ENCODE peak calls at places on chromosome 21, in five cellular contexts. D, O, M, C and Z are unnamed samples.

GRCh38 chr21:41187537-41188025 is 19.6 kb downstream of the BACE2 start:
- DNase-seq in D (no peak), O (no peak), M (no peak), C (no peak), Z (no peak)

GRCh38 chr21:30713786-30714185 is 4.8 kb downstream of the KRTAP21-3 start:
- DNase-seq in D (no peak), O (no peak), M (no peak), C (no peak), Z (no peak)

GRCh38 chr21:37198989-37199924 is 67.9 kb downstream of the VPS26C start:
- DNase-seq in D (no peak), O (no peak), M (no peak), C (peak), Z (no peak)

GRCh38 chr21:37225440-37225839 is 41.7 kb downstream of the VPS26C start:
- DNase-seq in D (no peak), O (no peak), M (no peak), C (no peak), Z (peak)

GRCh38 chr21:37367758-37368535 is 1.4 kb downstream of the DYRK1A start:
- DNase-seq in D (peak), O (peak), M (peak), C (peak), Z (peak)

GRCh38 chr21:31222142-31222541 is 121.9 kb downstream of the TIAM1 start:
- DNase-seq in D (no peak), O (no peak), M (no peak), C (peak), Z (no peak)

GRCh38 chr21:42103843-42104242 is 32.7 kb downstream of the UMODL1 start:
- DNase-seq in D (no peak), O (no peak), M (no peak), C (no peak), Z (no peak)

GRCh38 chr21:26845066-26845749 is at the start of gene ADAMTS1:
- DNase-seq in D (peak), O (peak), M (peak), C (peak), Z (peak)

GRCh38 chr21:42289926-42290325 is 25.3 kb downstream of the TFF3 start:
- DNase-seq in D (no peak), O (peak), M (no peak), C (no peak), Z (peak)

GRCh38 chr21:37763298-37763697 is 153.0 kb downstream of the KCNJ6 start:
- DNase-seq in D (no peak), O (no peak), M (no peak), C (no peak), Z (no peak)

GRCh38 chr21:30326390-30326789 is 6.3 kb upstream of the KRTAP26-1 start:
- DNase-seq in D (no peak), O (no peak), M (no peak), C (no peak), Z (no peak)

GRCh38 chr21:41508415-41509205 is 652 bp upstream of the TMPRSS2 start:
- DNase-seq in D (no peak), O (no peak), M (no peak), C (no peak), Z (no peak)

GRCh38 chr21:32246571-32246970 is 32.3 kb downstream of the MIS18A start:
- DNase-seq in D (no peak), O (no peak), M (no peak), C (no peak), Z (no peak)

GRCh38 chr21:42781150-42781980 is 98.0 kb downstream of the WDR4 start:
- DNase-seq in D (peak), O (no peak), M (peak), C (no peak), Z (peak)

GRCh38 chr21:35849131-35849530 is 211.2 kb downstream of the SETD4 start:
- DNase-seq in D (peak), O (no peak), M (no peak), C (peak), Z (peak)

GRCh38 chr21:35811115-35811806 is 249.1 kb downstream of the SETD4 start:
- DNase-seq in D (no peak), O (no peak), M (no peak), C (no peak), Z (no peak)

GRCh38 chr21:26916799-26917198 is 50.1 kb downstream of the ADAMTS5 start:
- DNase-seq in D (no peak), O (no peak), M (no peak), C (no peak), Z (no peak)

GRCh38 chr21:36184561-36184960 is 27.9 kb downstream of the DOP1B start:
- DNase-seq in D (no peak), O (no peak), M (no peak), C (no peak), Z (no peak)

GRCh38 chr21:41895643-41896493 is 16.7 kb upstream of the PRDM15 start:
- DNase-seq in D (no peak), O (no peak), M (no peak), C (peak), Z (no peak)

GRCh38 chr21:45326834-45327457 is 39.3 kb upstream of the POFUT2 start:
- DNase-seq in D (no peak), O (no peak), M (peak), C (no peak), Z (no peak)

GRCh38 chr21:18245493-18245967 is 897 bp downstream of the CHODL start:
- DNase-seq in D (no peak), O (no peak), M (no peak), C (no peak), Z (peak)

GRCh38 chr21:42563261-42564045 is 49.8 kb downstream of the SLC37A1 start:
- DNase-seq in D (no peak), O (no peak), M (peak), C (no peak), Z (peak)

GRCh38 chr21:15614757-15615156 is 115.0 kb upstream of the USP25 start:
- DNase-seq in D (no peak), O (no peak), M (no peak), C (no peak), Z (no peak)

GRCh38 chr21:44994581-44995171 is 54.8 kb downstream of the SLX9 start:
- DNase-seq in D (no peak), O (no peak), M (no peak), C (no peak), Z (no peak)

GRCh38 chr21:36603221-36603620 is 95.7 kb upstream of the SIM2 start:
- DNase-seq in D (no peak), O (no peak), M (no peak), C (no peak), Z (no peak)

GRCh38 chr21:45304945-45305344 is 17.2 kb upstream of the POFUT2 start:
- DNase-seq in D (no peak), O (no peak), M (peak), C (no peak), Z (no peak)

GRCh38 chr21:14752006-14752909 is 206.1 kb upstream of the SAMSN1 start:
- DNase-seq in D (no peak), O (no peak), M (no peak), C (no peak), Z (no peak)

GRCh38 chr21:15060776-15061175 is 4.0 kb downstream of the NRIP1 start:
- DNase-seq in D (no peak), O (no peak), M (no peak), C (peak), Z (no peak)

GRCh38 chr21:41506526-41507520 is 1.1 kb downstream of the TMPRSS2 start:
- DNase-seq in D (no peak), O (no peak), M (no peak), C (no peak), Z (no peak)

GRCh38 chr21:38343691-38344090 is 86.9 kb downstream of the KCNJ15 start:
- DNase-seq in D (peak), O (no peak), M (peak), C (peak), Z (no peak)

GRCh38 chr21:37074195-37074510 is 1.1 kb downstream of the TTC3 start:
- DNase-seq in D (no peak), O (no peak), M (no peak), C (no peak), Z (peak)

GRCh38 chr21:36647279-36648093 is 51.4 kb upstream of the SIM2 start:
- DNase-seq in D (no peak), O (no peak), M (peak), C (peak), Z (no peak)

GRCh38 chr21:38712076-38712475 is 93.7 kb upstream of the ETS2 start:
- DNase-seq in D (peak), O (no peak), M (no peak), C (peak), Z (peak)

GRCh38 chr21:38267136-38267535 is 10.3 kb downstream of the KCNJ15 start:
- DNase-seq in D (no peak), O (no peak), M (no peak), C (no peak), Z (no peak)

GRCh38 chr21:25170681-25171080 is 436.6 kb downstream of the MRPL39 start:
- DNase-seq in D (no peak), O (no peak), M (no peak), C (no peak), Z (no peak)

GRCh38 chr21:46402421-46402820 is 56.3 kb upstream of the DIP2A start:
- DNase-seq in D (no peak), O (no peak), M (no peak), C (no peak), Z (no peak)
- TF ChIP-seq CTCF in D (no peak), O (no peak), M (no peak), C (no peak), Z (no peak)

GRCh38 chr21:43866659-43867331 is 1.8 kb downstream of the AGPAT3 start:
- DNase-seq in D (peak), O (no peak), M (no peak), C (no peak), Z (no peak)
- TF ChIP-seq POLR2A in D (peak), O (no peak), M (no peak), C (no peak), Z (no peak)

DNA sequence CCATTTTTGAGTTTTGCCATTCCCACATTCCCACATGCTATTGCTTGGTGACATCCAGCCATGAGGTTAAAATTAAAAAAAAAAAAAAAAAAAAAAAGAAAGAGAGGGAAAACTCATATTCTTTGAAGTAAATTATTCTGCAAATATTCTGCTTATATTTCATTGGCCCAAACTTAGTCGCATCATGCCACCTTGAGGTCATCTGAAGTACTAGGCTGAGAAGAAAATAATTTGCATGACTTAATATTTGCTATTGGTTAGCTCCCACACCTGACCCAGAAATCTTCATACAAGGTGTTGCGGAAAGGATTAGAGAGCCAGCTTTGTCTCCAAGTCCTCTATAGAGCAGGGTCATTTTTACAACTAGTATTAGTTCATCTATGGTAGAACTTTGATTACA is 2206.0 kb downstream of the MRPL39 start:
- DNase-seq in D (no peak), O (no peak), M (no peak), C (no peak), Z (no peak)
- TF ChIP-seq CTCF in D (no peak), O (peak), M (no peak), C (no peak), Z (peak)

GRCh38 chr21:33915368-33916199 is at the start of gene ATP5PO:
- DNase-seq in D (peak), O (peak), M (peak), C (peak), Z (peak)
- TF ChIP-seq POLR2A in D (peak), O (peak), M (no peak), C (peak), Z (peak)

DNA sequence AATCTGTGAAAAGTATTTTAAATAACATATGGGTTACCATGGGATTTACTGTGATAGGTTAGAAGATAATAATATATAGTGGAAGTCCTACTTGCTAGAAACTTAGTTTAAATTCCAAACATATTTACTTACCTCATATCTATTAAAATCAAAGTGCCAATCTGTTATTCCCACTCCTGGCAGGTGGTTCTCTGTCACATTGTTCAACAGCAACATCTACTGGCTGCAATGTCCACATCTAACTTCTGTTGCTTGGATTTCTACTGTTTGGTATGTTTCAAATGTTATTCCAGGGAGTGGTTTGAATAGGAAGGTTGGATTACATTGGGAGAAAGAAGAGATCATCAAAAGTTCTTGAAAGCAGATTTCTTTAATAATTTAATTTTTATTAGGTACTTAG is 122.5 kb upstream of the NCAM2 start:
- DNase-seq in D (no peak), O (no peak), M (no peak), C (no peak), Z (no peak)
- TF ChIP-seq CTCF in D (no peak), O (no peak), M (no peak), C (no peak), Z (no peak)